ENCODE peak calls at places on chromosomes 1 and 21, in ten cellular contexts. One of them, this sample, is unnamed.

GRCh38 chr1:242454262-242455051 is 70.0 kb downstream of the PLD5 start:
- DNase-seq in activated CD4-positive, alpha-beta T cell treated with anti-CD3 and anti-CD28 coated beads for 48 hours: no peak
- DNase-seq in effector CD4-positive, alpha-beta T cell: no peak
- DNase-seq in stimulated activated naive CD4-positive, alpha-beta T cell treated with Interleukin-2 at 50 U/mL for 16 hours: no peak
- DNase-seq in stimulated activated CD4-positive, alpha-beta T cell treated with anti-CD3 and anti-CD28 coated beads, Interleukin-2, amount 100 ng/mL, for 48 hours: no peak
- DNase-seq in activated T-cell treated with anti-CD3 and anti-CD28 coated beads for 1 hour: no peak
- DNase-seq in fibroblast of pulmonary artery: peak
- DNase-seq in stimulated activated naive CD8-positive, alpha-beta T cell treated with anti-CD3 and anti-CD28 coated beads, Interleukin-15, Interleukin-2, amounts not matched to agents 100 U/mL and 50 U/mL, for 24 hours: no peak
- DNase-seq in cardiac muscle cell: peak
- DNase-seq in hepatic stellate cell: peak
- DNase-seq in this sample: no peak

GRCh38 chr1:214310010-214310409 is 29.1 kb downstream of the SMYD2 start:
- DNase-seq in activated CD4-positive, alpha-beta T cell treated with anti-CD3 and anti-CD28 coated beads for 48 hours: no peak
- DNase-seq in effector CD4-positive, alpha-beta T cell: no peak
- DNase-seq in stimulated activated naive CD4-positive, alpha-beta T cell treated with Interleukin-2 at 50 U/mL for 16 hours: no peak
- DNase-seq in stimulated activated CD4-positive, alpha-beta T cell treated with anti-CD3 and anti-CD28 coated beads, Interleukin-2, amount 100 ng/mL, for 48 hours: no peak
- DNase-seq in activated T-cell treated with anti-CD3 and anti-CD28 coated beads for 1 hour: no peak
- DNase-seq in fibroblast of pulmonary artery: peak
- DNase-seq in stimulated activated naive CD8-positive, alpha-beta T cell treated with anti-CD3 and anti-CD28 coated beads, Interleukin-15, Interleukin-2, amounts not matched to agents 100 U/mL and 50 U/mL, for 24 hours: no peak
- DNase-seq in cardiac muscle cell: peak
- DNase-seq in hepatic stellate cell: no peak
- DNase-seq in this sample: no peak

GRCh38 chr1:57067863-57068262 is 102.0 kb upstream of the C8B start:
- DNase-seq in activated CD4-positive, alpha-beta T cell treated with anti-CD3 and anti-CD28 coated beads for 48 hours: no peak
- DNase-seq in effector CD4-positive, alpha-beta T cell: no peak
- DNase-seq in stimulated activated naive CD4-positive, alpha-beta T cell treated with Interleukin-2 at 50 U/mL for 16 hours: no peak
- DNase-seq in stimulated activated CD4-positive, alpha-beta T cell treated with anti-CD3 and anti-CD28 coated beads, Interleukin-2, amount 100 ng/mL, for 48 hours: no peak
- DNase-seq in activated T-cell treated with anti-CD3 and anti-CD28 coated beads for 1 hour: no peak
- DNase-seq in fibroblast of pulmonary artery: no peak
- DNase-seq in stimulated activated naive CD8-positive, alpha-beta T cell treated with anti-CD3 and anti-CD28 coated beads, Interleukin-15, Interleukin-2, amounts not matched to agents 100 U/mL and 50 U/mL, for 24 hours: no peak
- DNase-seq in cardiac muscle cell: peak
- DNase-seq in hepatic stellate cell: no peak
- DNase-seq in this sample: no peak

GRCh38 chr21:15051652-15052554 is 12.9 kb downstream of the NRIP1 start:
- DNase-seq in activated CD4-positive, alpha-beta T cell treated with anti-CD3 and anti-CD28 coated beads for 48 hours: no peak
- DNase-seq in effector CD4-positive, alpha-beta T cell: no peak
- DNase-seq in stimulated activated naive CD4-positive, alpha-beta T cell treated with Interleukin-2 at 50 U/mL for 16 hours: no peak
- DNase-seq in stimulated activated CD4-positive, alpha-beta T cell treated with anti-CD3 and anti-CD28 coated beads, Interleukin-2, amount 100 ng/mL, for 48 hours: no peak
- DNase-seq in activated T-cell treated with anti-CD3 and anti-CD28 coated beads for 1 hour: no peak
- DNase-seq in fibroblast of pulmonary artery: no peak
- DNase-seq in stimulated activated naive CD8-positive, alpha-beta T cell treated with anti-CD3 and anti-CD28 coated beads, Interleukin-15, Interleukin-2, amounts not matched to agents 100 U/mL and 50 U/mL, for 24 hours: no peak
- DNase-seq in cardiac muscle cell: peak
- DNase-seq in hepatic stellate cell: no peak
- DNase-seq in this sample: no peak

GRCh38 chr1:218705911-218706893 is 361.1 kb downstream of the TGFB2 start:
- DNase-seq in activated CD4-positive, alpha-beta T cell treated with anti-CD3 and anti-CD28 coated beads for 48 hours: no peak
- DNase-seq in effector CD4-positive, alpha-beta T cell: no peak
- DNase-seq in stimulated activated naive CD4-positive, alpha-beta T cell treated with Interleukin-2 at 50 U/mL for 16 hours: no peak
- DNase-seq in stimulated activated CD4-positive, alpha-beta T cell treated with anti-CD3 and anti-CD28 coated beads, Interleukin-2, amount 100 ng/mL, for 48 hours: no peak
- DNase-seq in activated T-cell treated with anti-CD3 and anti-CD28 coated beads for 1 hour: no peak
- DNase-seq in fibroblast of pulmonary artery: peak
- DNase-seq in stimulated activated naive CD8-positive, alpha-beta T cell treated with anti-CD3 and anti-CD28 coated beads, Interleukin-15, Interleukin-2, amounts not matched to agents 100 U/mL and 50 U/mL, for 24 hours: no peak
- DNase-seq in cardiac muscle cell: peak
- DNase-seq in hepatic stellate cell: peak
- DNase-seq in this sample: no peak

GRCh38 chr1:241518447-241519307 is 878 bp downstream of the FH start:
- DNase-seq in activated CD4-positive, alpha-beta T cell treated with anti-CD3 and anti-CD28 coated beads for 48 hours: peak
- DNase-seq in effector CD4-positive, alpha-beta T cell: no peak
- DNase-seq in stimulated activated naive CD4-positive, alpha-beta T cell treated with Interleukin-2 at 50 U/mL for 16 hours: peak
- DNase-seq in stimulated activated CD4-positive, alpha-beta T cell treated with anti-CD3 and anti-CD28 coated beads, Interleukin-2, amount 100 ng/mL, for 48 hours: peak
- DNase-seq in activated T-cell treated with anti-CD3 and anti-CD28 coated beads for 1 hour: peak
- DNase-seq in fibroblast of pulmonary artery: peak
- DNase-seq in stimulated activated naive CD8-positive, alpha-beta T cell treated with anti-CD3 and anti-CD28 coated beads, Interleukin-15, Interleukin-2, amounts not matched to agents 100 U/mL and 50 U/mL, for 24 hours: peak
- DNase-seq in cardiac muscle cell: peak
- DNase-seq in hepatic stellate cell: no peak
- DNase-seq in this sample: no peak

GRCh38 chr1:40794915-40795715 is 11.5 kb downstream of the KCNQ4 start:
- DNase-seq in activated CD4-positive, alpha-beta T cell treated with anti-CD3 and anti-CD28 coated beads for 48 hours: peak
- DNase-seq in effector CD4-positive, alpha-beta T cell: no peak
- DNase-seq in stimulated activated naive CD4-positive, alpha-beta T cell treated with Interleukin-2 at 50 U/mL for 16 hours: peak
- DNase-seq in stimulated activated CD4-positive, alpha-beta T cell treated with anti-CD3 and anti-CD28 coated beads, Interleukin-2, amount 100 ng/mL, for 48 hours: no peak
- DNase-seq in activated T-cell treated with anti-CD3 and anti-CD28 coated beads for 1 hour: no peak
- DNase-seq in fibroblast of pulmonary artery: no peak
- DNase-seq in stimulated activated naive CD8-positive, alpha-beta T cell treated with anti-CD3 and anti-CD28 coated beads, Interleukin-15, Interleukin-2, amounts not matched to agents 100 U/mL and 50 U/mL, for 24 hours: peak
- DNase-seq in cardiac muscle cell: no peak
- DNase-seq in hepatic stellate cell: no peak
- DNase-seq in this sample: no peak

GRCh38 chr1:105678334-105678733 is 1378.1 kb upstream of the PRMT6 start:
- DNase-seq in activated CD4-positive, alpha-beta T cell treated with anti-CD3 and anti-CD28 coated beads for 48 hours: no peak
- DNase-seq in effector CD4-positive, alpha-beta T cell: no peak
- DNase-seq in stimulated activated naive CD4-positive, alpha-beta T cell treated with Interleukin-2 at 50 U/mL for 16 hours: no peak
- DNase-seq in stimulated activated CD4-positive, alpha-beta T cell treated with anti-CD3 and anti-CD28 coated beads, Interleukin-2, amount 100 ng/mL, for 48 hours: no peak
- DNase-seq in activated T-cell treated with anti-CD3 and anti-CD28 coated beads for 1 hour: no peak
- DNase-seq in fibroblast of pulmonary artery: no peak
- DNase-seq in stimulated activated naive CD8-positive, alpha-beta T cell treated with anti-CD3 and anti-CD28 coated beads, Interleukin-15, Interleukin-2, amounts not matched to agents 100 U/mL and 50 U/mL, for 24 hours: no peak
- DNase-seq in cardiac muscle cell: no peak
- DNase-seq in hepatic stellate cell: no peak
- DNase-seq in this sample: no peak

GRCh38 chr1:241475688-241476087 is 43.9 kb downstream of the FH start:
- DNase-seq in activated CD4-positive, alpha-beta T cell treated with anti-CD3 and anti-CD28 coated beads for 48 hours: no peak
- DNase-seq in effector CD4-positive, alpha-beta T cell: no peak
- DNase-seq in stimulated activated naive CD4-positive, alpha-beta T cell treated with Interleukin-2 at 50 U/mL for 16 hours: no peak
- DNase-seq in stimulated activated CD4-positive, alpha-beta T cell treated with anti-CD3 and anti-CD28 coated beads, Interleukin-2, amount 100 ng/mL, for 48 hours: no peak
- DNase-seq in activated T-cell treated with anti-CD3 and anti-CD28 coated beads for 1 hour: no peak
- DNase-seq in fibroblast of pulmonary artery: peak
- DNase-seq in stimulated activated naive CD8-positive, alpha-beta T cell treated with anti-CD3 and anti-CD28 coated beads, Interleukin-15, Interleukin-2, amounts not matched to agents 100 U/mL and 50 U/mL, for 24 hours: no peak
- DNase-seq in cardiac muscle cell: no peak
- DNase-seq in hepatic stellate cell: peak
- DNase-seq in this sample: no peak

GRCh38 chr1:246768403-246769020 is 44.3 kb downstream of the SCCPDH start:
- DNase-seq in activated CD4-positive, alpha-beta T cell treated with anti-CD3 and anti-CD28 coated beads for 48 hours: no peak
- DNase-seq in effector CD4-positive, alpha-beta T cell: no peak
- DNase-seq in stimulated activated naive CD4-positive, alpha-beta T cell treated with Interleukin-2 at 50 U/mL for 16 hours: no peak
- DNase-seq in stimulated activated CD4-positive, alpha-beta T cell treated with anti-CD3 and anti-CD28 coated beads, Interleukin-2, amount 100 ng/mL, for 48 hours: no peak
- DNase-seq in activated T-cell treated with anti-CD3 and anti-CD28 coated beads for 1 hour: no peak
- DNase-seq in fibroblast of pulmonary artery: no peak
- DNase-seq in stimulated activated naive CD8-positive, alpha-beta T cell treated with anti-CD3 and anti-CD28 coated beads, Interleukin-15, Interleukin-2, amounts not matched to agents 100 U/mL and 50 U/mL, for 24 hours: no peak
- DNase-seq in cardiac muscle cell: no peak
- DNase-seq in hepatic stellate cell: no peak
- DNase-seq in this sample: no peak

GRCh38 chr1:31299365-31299764 is 2.5 kb downstream of the ZCCHC17 start:
- DNase-seq in activated CD4-positive, alpha-beta T cell treated with anti-CD3 and anti-CD28 coated beads for 48 hours: no peak
- DNase-seq in effector CD4-positive, alpha-beta T cell: no peak
- DNase-seq in stimulated activated naive CD4-positive, alpha-beta T cell treated with Interleukin-2 at 50 U/mL for 16 hours: no peak
- DNase-seq in stimulated activated CD4-positive, alpha-beta T cell treated with anti-CD3 and anti-CD28 coated beads, Interleukin-2, amount 100 ng/mL, for 48 hours: no peak
- DNase-seq in activated T-cell treated with anti-CD3 and anti-CD28 coated beads for 1 hour: no peak
- DNase-seq in fibroblast of pulmonary artery: peak
- DNase-seq in stimulated activated naive CD8-positive, alpha-beta T cell treated with anti-CD3 and anti-CD28 coated beads, Interleukin-15, Interleukin-2, amounts not matched to agents 100 U/mL and 50 U/mL, for 24 hours: no peak
- DNase-seq in cardiac muscle cell: peak
- DNase-seq in hepatic stellate cell: no peak
- DNase-seq in this sample: no peak

GRCh38 chr1:9384751-9385245 is 92.1 kb downstream of the SPSB1 start:
- DNase-seq in activated CD4-positive, alpha-beta T cell treated with anti-CD3 and anti-CD28 coated beads for 48 hours: no peak
- DNase-seq in effector CD4-positive, alpha-beta T cell: no peak
- DNase-seq in stimulated activated naive CD4-positive, alpha-beta T cell treated with Interleukin-2 at 50 U/mL for 16 hours: no peak
- DNase-seq in stimulated activated CD4-positive, alpha-beta T cell treated with anti-CD3 and anti-CD28 coated beads, Interleukin-2, amount 100 ng/mL, for 48 hours: no peak
- DNase-seq in activated T-cell treated with anti-CD3 and anti-CD28 coated beads for 1 hour: no peak
- DNase-seq in fibroblast of pulmonary artery: no peak
- DNase-seq in stimulated activated naive CD8-positive, alpha-beta T cell treated with anti-CD3 and anti-CD28 coated beads, Interleukin-15, Interleukin-2, amounts not matched to agents 100 U/mL and 50 U/mL, for 24 hours: no peak
- DNase-seq in cardiac muscle cell: no peak
- DNase-seq in hepatic stellate cell: no peak
- DNase-seq in this sample: no peak

GRCh38 chr1:151511636-151512215 is 539 bp downstream of the CGN start:
- DNase-seq in activated CD4-positive, alpha-beta T cell treated with anti-CD3 and anti-CD28 coated beads for 48 hours: peak
- DNase-seq in effector CD4-positive, alpha-beta T cell: peak
- DNase-seq in stimulated activated naive CD4-positive, alpha-beta T cell treated with Interleukin-2 at 50 U/mL for 16 hours: peak
- DNase-seq in stimulated activated CD4-positive, alpha-beta T cell treated with anti-CD3 and anti-CD28 coated beads, Interleukin-2, amount 100 ng/mL, for 48 hours: no peak
- DNase-seq in activated T-cell treated with anti-CD3 and anti-CD28 coated beads for 1 hour: no peak
- DNase-seq in fibroblast of pulmonary artery: no peak
- DNase-seq in stimulated activated naive CD8-positive, alpha-beta T cell treated with anti-CD3 and anti-CD28 coated beads, Interleukin-15, Interleukin-2, amounts not matched to agents 100 U/mL and 50 U/mL, for 24 hours: peak
- DNase-seq in cardiac muscle cell: no peak
- DNase-seq in hepatic stellate cell: no peak
- DNase-seq in this sample: peak

GRCh38 chr1:42432714-42433113 is 23.1 kb downstream of the ZMYND12 start:
- DNase-seq in activated CD4-positive, alpha-beta T cell treated with anti-CD3 and anti-CD28 coated beads for 48 hours: no peak
- DNase-seq in effector CD4-positive, alpha-beta T cell: no peak
- DNase-seq in stimulated activated naive CD4-positive, alpha-beta T cell treated with Interleukin-2 at 50 U/mL for 16 hours: no peak
- DNase-seq in stimulated activated CD4-positive, alpha-beta T cell treated with anti-CD3 and anti-CD28 coated beads, Interleukin-2, amount 100 ng/mL, for 48 hours: no peak
- DNase-seq in activated T-cell treated with anti-CD3 and anti-CD28 coated beads for 1 hour: no peak
- DNase-seq in fibroblast of pulmonary artery: no peak
- DNase-seq in stimulated activated naive CD8-positive, alpha-beta T cell treated with anti-CD3 and anti-CD28 coated beads, Interleukin-15, Interleukin-2, amounts not matched to agents 100 U/mL and 50 U/mL, for 24 hours: no peak
- DNase-seq in cardiac muscle cell: no peak
- DNase-seq in hepatic stellate cell: no peak
- DNase-seq in this sample: no peak

GRCh38 chr1:154747841-154748766 is 122.0 kb downstream of the KCNN3 start:
- DNase-seq in activated CD4-positive, alpha-beta T cell treated with anti-CD3 and anti-CD28 coated beads for 48 hours: peak
- DNase-seq in effector CD4-positive, alpha-beta T cell: peak
- DNase-seq in stimulated activated naive CD4-positive, alpha-beta T cell treated with Interleukin-2 at 50 U/mL for 16 hours: peak
- DNase-seq in stimulated activated CD4-positive, alpha-beta T cell treated with anti-CD3 and anti-CD28 coated beads, Interleukin-2, amount 100 ng/mL, for 48 hours: peak
- DNase-seq in activated T-cell treated with anti-CD3 and anti-CD28 coated beads for 1 hour: peak
- DNase-seq in fibroblast of pulmonary artery: peak
- DNase-seq in stimulated activated naive CD8-positive, alpha-beta T cell treated with anti-CD3 and anti-CD28 coated beads, Interleukin-15, Interleukin-2, amounts not matched to agents 100 U/mL and 50 U/mL, for 24 hours: peak
- DNase-seq in cardiac muscle cell: peak
- DNase-seq in hepatic stellate cell: no peak
- DNase-seq in this sample: no peak

GRCh38 chr1:32289256-32289655 is 2.6 kb upstream of the HDAC1 start:
- DNase-seq in activated CD4-positive, alpha-beta T cell treated with anti-CD3 and anti-CD28 coated beads for 48 hours: no peak
- DNase-seq in effector CD4-positive, alpha-beta T cell: no peak
- DNase-seq in stimulated activated naive CD4-positive, alpha-beta T cell treated with Interleukin-2 at 50 U/mL for 16 hours: no peak
- DNase-seq in stimulated activated CD4-positive, alpha-beta T cell treated with anti-CD3 and anti-CD28 coated beads, Interleukin-2, amount 100 ng/mL, for 48 hours: no peak
- DNase-seq in activated T-cell treated with anti-CD3 and anti-CD28 coated beads for 1 hour: no peak
- DNase-seq in fibroblast of pulmonary artery: no peak
- DNase-seq in stimulated activated naive CD8-positive, alpha-beta T cell treated with anti-CD3 and anti-CD28 coated beads, Interleukin-15, Interleukin-2, amounts not matched to agents 100 U/mL and 50 U/mL, for 24 hours: no peak
- DNase-seq in cardiac muscle cell: no peak
- DNase-seq in hepatic stellate cell: no peak
- DNase-seq in this sample: no peak

GRCh38 chr1:15952317-15953258 is 23.3 kb downstream of the ZBTB17 start:
- DNase-seq in activated CD4-positive, alpha-beta T cell treated with anti-CD3 and anti-CD28 coated beads for 48 hours: peak
- DNase-seq in effector CD4-positive, alpha-beta T cell: no peak
- DNase-seq in stimulated activated naive CD4-positive, alpha-beta T cell treated with Interleukin-2 at 50 U/mL for 16 hours: peak
- DNase-seq in stimulated activated CD4-positive, alpha-beta T cell treated with anti-CD3 and anti-CD28 coated beads, Interleukin-2, amount 100 ng/mL, for 48 hours: no peak
- DNase-seq in activated T-cell treated with anti-CD3 and anti-CD28 coated beads for 1 hour: no peak
- DNase-seq in fibroblast of pulmonary artery: peak
- DNase-seq in stimulated activated naive CD8-positive, alpha-beta T cell treated with anti-CD3 and anti-CD28 coated beads, Interleukin-15, Interleukin-2, amounts not matched to agents 100 U/mL and 50 U/mL, for 24 hours: peak
- DNase-seq in cardiac muscle cell: peak
- DNase-seq in hepatic stellate cell: peak
- DNase-seq in this sample: no peak

GRCh38 chr21:45412491-45412890 is 7.5 kb downstream of the COL18A1 start:
- DNase-seq in activated CD4-positive, alpha-beta T cell treated with anti-CD3 and anti-CD28 coated beads for 48 hours: no peak
- DNase-seq in effector CD4-positive, alpha-beta T cell: no peak
- DNase-seq in stimulated activated naive CD4-positive, alpha-beta T cell treated with Interleukin-2 at 50 U/mL for 16 hours: no peak
- DNase-seq in stimulated activated CD4-positive, alpha-beta T cell treated with anti-CD3 and anti-CD28 coated beads, Interleukin-2, amount 100 ng/mL, for 48 hours: no peak
- DNase-seq in activated T-cell treated with anti-CD3 and anti-CD28 coated beads for 1 hour: no peak
- DNase-seq in fibroblast of pulmonary artery: no peak
- DNase-seq in stimulated activated naive CD8-positive, alpha-beta T cell treated with anti-CD3 and anti-CD28 coated beads, Interleukin-15, Interleukin-2, amounts not matched to agents 100 U/mL and 50 U/mL, for 24 hours: no peak
- DNase-seq in cardiac muscle cell: no peak
- DNase-seq in hepatic stellate cell: no peak
- DNase-seq in this sample: no peak

GRCh38 chr1:201025571-201026002 is 2.1 kb upstream of the KIF21B start:
- DNase-seq in activated CD4-positive, alpha-beta T cell treated with anti-CD3 and anti-CD28 coated beads for 48 hours: peak
- DNase-seq in effector CD4-positive, alpha-beta T cell: no peak
- DNase-seq in stimulated activated naive CD4-positive, alpha-beta T cell treated with Interleukin-2 at 50 U/mL for 16 hours: no peak
- DNase-seq in stimulated activated CD4-positive, alpha-beta T cell treated with anti-CD3 and anti-CD28 coated beads, Interleukin-2, amount 100 ng/mL, for 48 hours: no peak
- DNase-seq in activated T-cell treated with anti-CD3 and anti-CD28 coated beads for 1 hour: no peak
- DNase-seq in fibroblast of pulmonary artery: peak
- DNase-seq in stimulated activated naive CD8-positive, alpha-beta T cell treated with anti-CD3 and anti-CD28 coated beads, Interleukin-15, Interleukin-2, amounts not matched to agents 100 U/mL and 50 U/mL, for 24 hours: peak
- DNase-seq in cardiac muscle cell: peak
- DNase-seq in hepatic stellate cell: peak
- DNase-seq in this sample: no peak

GRCh38 chr1:95323117-95323516 is 89.1 kb downstream of the RWDD3 start:
- DNase-seq in activated CD4-positive, alpha-beta T cell treated with anti-CD3 and anti-CD28 coated beads for 48 hours: no peak
- DNase-seq in effector CD4-positive, alpha-beta T cell: no peak
- DNase-seq in stimulated activated naive CD4-positive, alpha-beta T cell treated with Interleukin-2 at 50 U/mL for 16 hours: no peak
- DNase-seq in stimulated activated CD4-positive, alpha-beta T cell treated with anti-CD3 and anti-CD28 coated beads, Interleukin-2, amount 100 ng/mL, for 48 hours: no peak
- DNase-seq in activated T-cell treated with anti-CD3 and anti-CD28 coated beads for 1 hour: no peak
- DNase-seq in fibroblast of pulmonary artery: peak
- DNase-seq in stimulated activated naive CD8-positive, alpha-beta T cell treated with anti-CD3 and anti-CD28 coated beads, Interleukin-15, Interleukin-2, amounts not matched to agents 100 U/mL and 50 U/mL, for 24 hours: no peak
- DNase-seq in cardiac muscle cell: peak
- DNase-seq in hepatic stellate cell: no peak
- DNase-seq in this sample: no peak

GRCh38 chr21:31514598-31514997 is 144.9 kb upstream of the SOD1 start:
- DNase-seq in activated CD4-positive, alpha-beta T cell treated with anti-CD3 and anti-CD28 coated beads for 48 hours: no peak
- DNase-seq in effector CD4-positive, alpha-beta T cell: no peak
- DNase-seq in stimulated activated naive CD4-positive, alpha-beta T cell treated with Interleukin-2 at 50 U/mL for 16 hours: no peak
- DNase-seq in stimulated activated CD4-positive, alpha-beta T cell treated with anti-CD3 and anti-CD28 coated beads, Interleukin-2, amount 100 ng/mL, for 48 hours: no peak
- DNase-seq in activated T-cell treated with anti-CD3 and anti-CD28 coated beads for 1 hour: no peak
- DNase-seq in fibroblast of pulmonary artery: no peak
- DNase-seq in stimulated activated naive CD8-positive, alpha-beta T cell treated with anti-CD3 and anti-CD28 coated beads, Interleukin-15, Interleukin-2, amounts not matched to agents 100 U/mL and 50 U/mL, for 24 hours: no peak
- DNase-seq in cardiac muscle cell: peak
- DNase-seq in hepatic stellate cell: no peak
- DNase-seq in this sample: no peak

GRCh38 chr1:84573481-84573966 is 716 bp downstream of the CTBS start:
- DNase-seq in activated CD4-positive, alpha-beta T cell treated with anti-CD3 and anti-CD28 coated beads for 48 hours: no peak
- DNase-seq in effector CD4-positive, alpha-beta T cell: no peak
- DNase-seq in stimulated activated naive CD4-positive, alpha-beta T cell treated with Interleukin-2 at 50 U/mL for 16 hours: no peak
- DNase-seq in stimulated activated CD4-positive, alpha-beta T cell treated with anti-CD3 and anti-CD28 coated beads, Interleukin-2, amount 100 ng/mL, for 48 hours: no peak
- DNase-seq in activated T-cell treated with anti-CD3 and anti-CD28 coated beads for 1 hour: no peak
- DNase-seq in fibroblast of pulmonary artery: peak
- DNase-seq in stimulated activated naive CD8-positive, alpha-beta T cell treated with anti-CD3 and anti-CD28 coated beads, Interleukin-15, Interleukin-2, amounts not matched to agents 100 U/mL and 50 U/mL, for 24 hours: no peak
- DNase-seq in cardiac muscle cell: peak
- DNase-seq in hepatic stellate cell: no peak
- DNase-seq in this sample: no peak

GRCh38 chr1:30413606-30414005 is 309.8 kb downstream of the MATN1 start:
- DNase-seq in activated CD4-positive, alpha-beta T cell treated with anti-CD3 and anti-CD28 coated beads for 48 hours: no peak
- DNase-seq in effector CD4-positive, alpha-beta T cell: no peak
- DNase-seq in stimulated activated naive CD4-positive, alpha-beta T cell treated with Interleukin-2 at 50 U/mL for 16 hours: no peak
- DNase-seq in stimulated activated CD4-positive, alpha-beta T cell treated with anti-CD3 and anti-CD28 coated beads, Interleukin-2, amount 100 ng/mL, for 48 hours: no peak
- DNase-seq in activated T-cell treated with anti-CD3 and anti-CD28 coated beads for 1 hour: no peak
- DNase-seq in fibroblast of pulmonary artery: no peak
- DNase-seq in stimulated activated naive CD8-positive, alpha-beta T cell treated with anti-CD3 and anti-CD28 coated beads, Interleukin-15, Interleukin-2, amounts not matched to agents 100 U/mL and 50 U/mL, for 24 hours: no peak
- DNase-seq in cardiac muscle cell: no peak
- DNase-seq in hepatic stellate cell: no peak
- DNase-seq in this sample: peak

GRCh38 chr21:28790335-28790734 is 202.3 kb downstream of the LTN1 start:
- DNase-seq in activated CD4-positive, alpha-beta T cell treated with anti-CD3 and anti-CD28 coated beads for 48 hours: no peak
- DNase-seq in effector CD4-positive, alpha-beta T cell: no peak
- DNase-seq in stimulated activated naive CD4-positive, alpha-beta T cell treated with Interleukin-2 at 50 U/mL for 16 hours: no peak
- DNase-seq in stimulated activated CD4-positive, alpha-beta T cell treated with anti-CD3 and anti-CD28 coated beads, Interleukin-2, amount 100 ng/mL, for 48 hours: no peak
- DNase-seq in activated T-cell treated with anti-CD3 and anti-CD28 coated beads for 1 hour: no peak
- DNase-seq in fibroblast of pulmonary artery: no peak
- DNase-seq in stimulated activated naive CD8-positive, alpha-beta T cell treated with anti-CD3 and anti-CD28 coated beads, Interleukin-15, Interleukin-2, amounts not matched to agents 100 U/mL and 50 U/mL, for 24 hours: no peak
- DNase-seq in cardiac muscle cell: no peak
- DNase-seq in hepatic stellate cell: no peak
- DNase-seq in this sample: no peak

GRCh38 chr1:169670836-169671235 is 40.6 kb downstream of the SELL start:
- DNase-seq in activated CD4-positive, alpha-beta T cell treated with anti-CD3 and anti-CD28 coated beads for 48 hours: no peak
- DNase-seq in effector CD4-positive, alpha-beta T cell: no peak
- DNase-seq in stimulated activated naive CD4-positive, alpha-beta T cell treated with Interleukin-2 at 50 U/mL for 16 hours: no peak
- DNase-seq in stimulated activated CD4-positive, alpha-beta T cell treated with anti-CD3 and anti-CD28 coated beads, Interleukin-2, amount 100 ng/mL, for 48 hours: no peak
- DNase-seq in activated T-cell treated with anti-CD3 and anti-CD28 coated beads for 1 hour: no peak
- DNase-seq in fibroblast of pulmonary artery: peak
- DNase-seq in stimulated activated naive CD8-positive, alpha-beta T cell treated with anti-CD3 and anti-CD28 coated beads, Interleukin-15, Interleukin-2, amounts not matched to agents 100 U/mL and 50 U/mL, for 24 hours: no peak
- DNase-seq in cardiac muscle cell: peak
- DNase-seq in hepatic stellate cell: no peak
- DNase-seq in this sample: no peak

GRCh38 chr1:43935711-43936427 is 2.3 kb downstream of the ARTN start:
- DNase-seq in activated CD4-positive, alpha-beta T cell treated with anti-CD3 and anti-CD28 coated beads for 48 hours: no peak
- DNase-seq in effector CD4-positive, alpha-beta T cell: no peak
- DNase-seq in stimulated activated naive CD4-positive, alpha-beta T cell treated with Interleukin-2 at 50 U/mL for 16 hours: no peak
- DNase-seq in stimulated activated CD4-positive, alpha-beta T cell treated with anti-CD3 and anti-CD28 coated beads, Interleukin-2, amount 100 ng/mL, for 48 hours: no peak
- DNase-seq in activated T-cell treated with anti-CD3 and anti-CD28 coated beads for 1 hour: no peak
- DNase-seq in fibroblast of pulmonary artery: no peak
- DNase-seq in stimulated activated naive CD8-positive, alpha-beta T cell treated with anti-CD3 and anti-CD28 coated beads, Interleukin-15, Interleukin-2, amounts not matched to agents 100 U/mL and 50 U/mL, for 24 hours: no peak
- DNase-seq in cardiac muscle cell: no peak
- DNase-seq in hepatic stellate cell: no peak
- DNase-seq in this sample: no peak

GRCh38 chr1:108712605-108713150 is at the start of gene FNDC7:
- DNase-seq in activated CD4-positive, alpha-beta T cell treated with anti-CD3 and anti-CD28 coated beads for 48 hours: no peak
- DNase-seq in effector CD4-positive, alpha-beta T cell: no peak
- DNase-seq in stimulated activated naive CD4-positive, alpha-beta T cell treated with Interleukin-2 at 50 U/mL for 16 hours: no peak
- DNase-seq in stimulated activated CD4-positive, alpha-beta T cell treated with anti-CD3 and anti-CD28 coated beads, Interleukin-2, amount 100 ng/mL, for 48 hours: no peak
- DNase-seq in activated T-cell treated with anti-CD3 and anti-CD28 coated beads for 1 hour: no peak
- DNase-seq in fibroblast of pulmonary artery: no peak
- DNase-seq in stimulated activated naive CD8-positive, alpha-beta T cell treated with anti-CD3 and anti-CD28 coated beads, Interleukin-15, Interleukin-2, amounts not matched to agents 100 U/mL and 50 U/mL, for 24 hours: no peak
- DNase-seq in cardiac muscle cell: peak
- DNase-seq in hepatic stellate cell: no peak
- DNase-seq in this sample: no peak

GRCh38 chr1:114330451-114330983 is 176.8 kb upstream of the SYT6 start:
- DNase-seq in activated CD4-positive, alpha-beta T cell treated with anti-CD3 and anti-CD28 coated beads for 48 hours: no peak
- DNase-seq in effector CD4-positive, alpha-beta T cell: no peak
- DNase-seq in stimulated activated naive CD4-positive, alpha-beta T cell treated with Interleukin-2 at 50 U/mL for 16 hours: no peak
- DNase-seq in stimulated activated CD4-positive, alpha-beta T cell treated with anti-CD3 and anti-CD28 coated beads, Interleukin-2, amount 100 ng/mL, for 48 hours: no peak
- DNase-seq in activated T-cell treated with anti-CD3 and anti-CD28 coated beads for 1 hour: no peak
- DNase-seq in fibroblast of pulmonary artery: no peak
- DNase-seq in stimulated activated naive CD8-positive, alpha-beta T cell treated with anti-CD3 and anti-CD28 coated beads, Interleukin-15, Interleukin-2, amounts not matched to agents 100 U/mL and 50 U/mL, for 24 hours: no peak
- DNase-seq in cardiac muscle cell: no peak
- DNase-seq in hepatic stellate cell: no peak
- DNase-seq in this sample: no peak